ENCODE peak calls at places on chromosome 20, in six cellular contexts. U is dermis blood vessel endothelial cell; S is stimulated activated CD4-positive, alpha-beta T cell treated with anti-CD3 and anti-CD28 coated beads, TNF-alpha, amount 100 ng/mL, for 4 hours; T is spleen; C is cardiac muscle cell; B is K562. O is an unnamed sample.
A peak's percentile ranks its signal among the peaks of the same experiment; 100 is the strongest.

GRCh38 chr20:51497542-51498467 is 44.7 kb downstream of the NFATC2 start:
- DNase-seq in U (peak; percentile 57), S (peak; percentile 21), T (peak; percentile 80), C (no peak), B (no peak), O (peak; percentile 29)

GRCh38 chr20:38260378-38261053 is at the start of gene KIAA1755:
- DNase-seq in U (no peak), S (no peak), T (no peak), C (peak; percentile 8), B (peak; percentile 24), O (no peak)

GRCh38 chr20:33731693-33732165 is at the start of gene ZNF341:
- DNase-seq in U (peak; percentile 89), S (peak; percentile 83), T (peak; percentile 98), C (peak; percentile 96), B (peak; percentile 88), O (peak; percentile 74)

GRCh38 chr20:433300-433975 is 25.3 kb downstream of the RBCK1 start:
- DNase-seq in U (no peak), S (peak; percentile 56), T (no peak), C (no peak), B (no peak), O (peak; percentile 79)

GRCh38 chr20:16607364-16608264 is 34.4 kb upstream of the KIF16B start:
- DNase-seq in U (no peak), S (no peak), T (no peak), C (no peak), B (no peak), O (no peak)

GRCh38 chr20:10113746-10114145 is 79.0 kb downstream of the ANKEF1 start:
- DNase-seq in U (peak; percentile 28), S (no peak), T (no peak), C (no peak), B (no peak), O (no peak)

GRCh38 chr20:9741996-9742395 is 96.9 kb downstream of the PAK5 start:
- DNase-seq in U (no peak), S (no peak), T (no peak), C (no peak), B (no peak), O (no peak)

GRCh38 chr20:44961868-44962267 is 1.7 kb upstream of the TOMM34 start:
- DNase-seq in U (peak; percentile 50), S (no peak), T (no peak), C (no peak), B (no peak), O (no peak)

GRCh38 chr20:37298190-37298939 is 8.9 kb downstream of the MANBAL start:
- DNase-seq in U (no peak), S (no peak), T (no peak), C (no peak), B (no peak), O (no peak)

GRCh38 chr20:31608256-31608980 is 3.3 kb downstream of the ID1 start:
- DNase-seq in U (peak; percentile 91), S (no peak), T (peak; percentile 85), C (peak; percentile 89), B (peak; percentile 73), O (no peak)

GRCh38 chr20:46010491-46011405 is 2.0 kb downstream of the MMP9 start:
- DNase-seq in U (no peak), S (no peak), T (peak; percentile 90), C (no peak), B (no peak), O (no peak)

GRCh38 chr20:63273635-63274380 is 1.2 kb downstream of the ARFGAP1 start:
- DNase-seq in U (peak; percentile 59), S (no peak), T (no peak), C (no peak), B (peak; percentile 55), O (no peak)

GRCh38 chr20:61486198-61486597 is 234.1 kb downstream of the CDH4 start:
- DNase-seq in U (no peak), S (no peak), T (no peak), C (no peak), B (no peak), O (no peak)

GRCh38 chr20:50111829-50112495 is 988 bp downstream of the UBE2V1 start:
- DNase-seq in U (no peak), S (no peak), T (no peak), C (no peak), B (no peak), O (no peak)

GRCh38 chr20:4944518-4944917 is 56.8 kb downstream of the SLC23A2 start:
- DNase-seq in U (peak; percentile 23), S (no peak), T (no peak), C (no peak), B (no peak), O (no peak)

O was measured in GM12891.